ENCODE peak calls at places on chromosome 18, in seven cellular contexts. One of them, this sample, is unnamed.

GRCh38 chr18:62282188-62282629 is 42.9 kb upstream of the TNFRSF11A start:
- DNase-seq in K562: no peak
- DNase-seq in HepG2: no peak
- DNase-seq in GM12878: no peak
- DNase-seq in H1: no peak
- DNase-seq in GM12892: no peak
- DNase-seq in SK-N-SH: no peak
- DNase-seq in this sample: no peak

GRCh38 chr18:56532176-56532840 is 106.1 kb downstream of the TXNL1 start:
- DNase-seq in HepG2: no peak
- DNase-seq in SK-N-SH: no peak
- DNase-seq in K562: no peak
- DNase-seq in GM12892: no peak
- DNase-seq in H1: no peak
- DNase-seq in GM12878: peak
- DNase-seq in this sample: no peak

GRCh38 chr18:2906522-2907458 is 60.0 kb downstream of the EMILIN2 start:
- DNase-seq in K562: peak
- DNase-seq in H1: peak
- DNase-seq in HepG2: peak
- DNase-seq in GM12892: peak
- DNase-seq in GM12878: no peak
- DNase-seq in SK-N-SH: peak
- DNase-seq in this sample: peak

GRCh38 chr18:56836173-56836572 is 185.0 kb downstream of the WDR7 start:
- DNase-seq in GM12878: no peak
- DNase-seq in GM12892: no peak
- DNase-seq in HepG2: no peak
- DNase-seq in SK-N-SH: no peak
- DNase-seq in K562: no peak
- DNase-seq in H1: no peak
- DNase-seq in this sample: no peak

GRCh38 chr18:35122586-35123224 is 81.5 kb downstream of the MAPRE2 start:
- DNase-seq in H1: peak
- DNase-seq in GM12878: no peak
- DNase-seq in SK-N-SH: peak
- DNase-seq in GM12892: no peak
- DNase-seq in K562: peak
- DNase-seq in HepG2: no peak
- DNase-seq in this sample: no peak

GRCh38 chr18:711693-712400 is 583 bp downstream of the ENOSF1 start:
- DNase-seq in SK-N-SH: peak
- DNase-seq in GM12892: peak
- DNase-seq in HepG2: peak
- DNase-seq in K562: peak
- DNase-seq in H1: peak
- DNase-seq in GM12878: peak
- DNase-seq in this sample: peak

GRCh38 chr18:45008694-45009372 is 328.1 kb downstream of the SETBP1 start:
- DNase-seq in K562: no peak
- DNase-seq in SK-N-SH: no peak
- DNase-seq in GM12878: no peak
- DNase-seq in GM12892: no peak
- DNase-seq in HepG2: no peak
- DNase-seq in H1: no peak
- DNase-seq in this sample: no peak

GRCh38 chr18:62497171-62497783 is 25.5 kb upstream of the ZCCHC2 start:
- DNase-seq in K562: no peak
- DNase-seq in GM12878: no peak
- DNase-seq in H1: no peak
- DNase-seq in HepG2: no peak
- DNase-seq in SK-N-SH: no peak
- DNase-seq in GM12892: no peak
- DNase-seq in this sample: no peak

GRCh38 chr18:24488824-24489493 is 28.5 kb downstream of the HRH4 start:
- DNase-seq in H1: no peak
- DNase-seq in HepG2: peak
- DNase-seq in GM12878: peak
- DNase-seq in GM12892: no peak
- DNase-seq in SK-N-SH: peak
- DNase-seq in K562: peak
- DNase-seq in this sample: peak

GRCh38 chr18:22302152-22302551 is 115.6 kb downstream of the CTAGE1 start:
- DNase-seq in GM12878: no peak
- DNase-seq in GM12892: no peak
- DNase-seq in HepG2: no peak
- DNase-seq in K562: no peak
- DNase-seq in SK-N-SH: no peak
- DNase-seq in H1: no peak
- DNase-seq in this sample: no peak

GRCh38 chr18:60090170-60090569 is 190.4 kb downstream of the PMAIP1 start:
- DNase-seq in H1: no peak
- DNase-seq in GM12878: no peak
- DNase-seq in GM12892: no peak
- DNase-seq in HepG2: no peak
- DNase-seq in SK-N-SH: no peak
- DNase-seq in K562: no peak
- DNase-seq in this sample: peak

GRCh38 chr18:29418136-29418535 is 1241.2 kb upstream of the CDH2 start:
- DNase-seq in H1: no peak
- DNase-seq in GM12878: no peak
- DNase-seq in HepG2: no peak
- DNase-seq in SK-N-SH: no peak
- DNase-seq in K562: no peak
- DNase-seq in GM12892: no peak
- DNase-seq in this sample: no peak

GRCh38 chr18:27713037-27713726 is 463.7 kb downstream of the CDH2 start:
- DNase-seq in H1: no peak
- DNase-seq in K562: no peak
- DNase-seq in SK-N-SH: no peak
- DNase-seq in GM12892: no peak
- DNase-seq in GM12878: no peak
- DNase-seq in HepG2: no peak
- DNase-seq in this sample: no peak

GRCh38 chr18:35174093-35174731 is 66.6 kb upstream of the ZNF397 start:
- DNase-seq in GM12892: no peak
- DNase-seq in K562: peak
- DNase-seq in GM12878: peak
- DNase-seq in SK-N-SH: no peak
- DNase-seq in H1: no peak
- DNase-seq in HepG2: no peak
- DNase-seq in this sample: no peak

GRCh38 chr18:22558945-22559385 is 141.2 kb upstream of the CTAGE1 start:
- DNase-seq in GM12878: no peak
- DNase-seq in H1: no peak
- DNase-seq in SK-N-SH: peak
- DNase-seq in K562: peak
- DNase-seq in GM12892: no peak
- DNase-seq in HepG2: peak
- DNase-seq in this sample: no peak

GRCh38 chr18:56563568-56563967 is 74.8 kb downstream of the TXNL1 start:
- DNase-seq in GM12892: no peak
- DNase-seq in SK-N-SH: no peak
- DNase-seq in H1: peak
- DNase-seq in GM12878: no peak
- DNase-seq in K562: peak
- DNase-seq in HepG2: peak
- DNase-seq in this sample: no peak

GRCh38 chr18:58894937-58895336 is 30.3 kb downstream of the ZNF532 start:
- DNase-seq in H1: no peak
- DNase-seq in K562: no peak
- DNase-seq in GM12892: no peak
- DNase-seq in HepG2: no peak
- DNase-seq in SK-N-SH: no peak
- DNase-seq in GM12878: no peak
- DNase-seq in this sample: no peak

GRCh38 chr18:36410346-36410745 is 112.8 kb downstream of the FHOD3 start:
- DNase-seq in HepG2: no peak
- DNase-seq in GM12878: no peak
- DNase-seq in K562: no peak
- DNase-seq in GM12892: no peak
- DNase-seq in H1: no peak
- DNase-seq in SK-N-SH: no peak
- DNase-seq in this sample: no peak

GRCh38 chr18:23871410-23871809 is 143.1 kb upstream of the TTC39C start:
- DNase-seq in HepG2: no peak
- DNase-seq in K562: no peak
- DNase-seq in GM12892: no peak
- DNase-seq in SK-N-SH: peak
- DNase-seq in H1: no peak
- DNase-seq in GM12878: peak
- DNase-seq in this sample: peak

GRCh38 chr18:75213610-75214009 is 3.0 kb downstream of the TSHZ1 start:
- DNase-seq in HepG2: no peak
- DNase-seq in GM12878: no peak
- DNase-seq in GM12892: no peak
- DNase-seq in H1: no peak
- DNase-seq in K562: no peak
- DNase-seq in SK-N-SH: no peak
- DNase-seq in this sample: no peak

GRCh38 chr18:42915240-42915791 is 200.2 kb downstream of the RIT2 start:
- DNase-seq in GM12892: no peak
- DNase-seq in K562: no peak
- DNase-seq in H1: no peak
- DNase-seq in GM12878: no peak
- DNase-seq in SK-N-SH: no peak
- DNase-seq in HepG2: no peak
- DNase-seq in this sample: no peak

GRCh38 chr18:59904051-59904601 is 4.3 kb downstream of the PMAIP1 start:
- DNase-seq in GM12878: no peak
- DNase-seq in H1: no peak
- DNase-seq in HepG2: no peak
- DNase-seq in GM12892: no peak
- DNase-seq in SK-N-SH: no peak
- DNase-seq in K562: no peak
- DNase-seq in this sample: no peak

GRCh38 chr18:47561316-47561715 is 309.9 kb upstream of the SKOR2 start:
- DNase-seq in HepG2: no peak
- DNase-seq in K562: no peak
- DNase-seq in GM12878: no peak
- DNase-seq in SK-N-SH: no peak
- DNase-seq in H1: peak
- DNase-seq in GM12892: no peak
- DNase-seq in this sample: no peak

GRCh38 chr18:63162271-63163014 is 157.1 kb downstream of the BCL2 start:
- DNase-seq in SK-N-SH: no peak
- DNase-seq in H1: no peak
- DNase-seq in GM12892: no peak
- DNase-seq in K562: no peak
- DNase-seq in GM12878: peak
- DNase-seq in HepG2: no peak
- DNase-seq in this sample: no peak

GRCh38 chr18:57455576-57456129 is 20.5 kb downstream of the ONECUT2 start:
- DNase-seq in SK-N-SH: no peak
- DNase-seq in GM12878: no peak
- DNase-seq in HepG2: no peak
- DNase-seq in GM12892: no peak
- DNase-seq in K562: no peak
- DNase-seq in H1: no peak
- DNase-seq in this sample: no peak

GRCh38 chr18:32280911-32281310 is 91.1 kb downstream of the MEP1B start:
- DNase-seq in GM12892: no peak
- DNase-seq in K562: no peak
- DNase-seq in GM12878: no peak
- DNase-seq in SK-N-SH: no peak
- DNase-seq in HepG2: no peak
- DNase-seq in H1: no peak
- DNase-seq in this sample: no peak

GRCh38 chr18:51255694-51256093 is 58.2 kb upstream of the MEX3C start:
- DNase-seq in GM12892: no peak
- DNase-seq in H1: no peak
- DNase-seq in HepG2: no peak
- DNase-seq in SK-N-SH: no peak
- DNase-seq in K562: no peak
- DNase-seq in GM12878: no peak
- DNase-seq in this sample: no peak

GRCh38 chr18:21914739-21915319 is 174.2 kb downstream of the MIB1 start:
- DNase-seq in GM12878: no peak
- DNase-seq in K562: peak
- DNase-seq in SK-N-SH: peak
- DNase-seq in GM12892: no peak
- DNase-seq in HepG2: peak
- DNase-seq in H1: no peak
- DNase-seq in this sample: no peak

GRCh38 chr18:45526120-45526841 is 89.0 kb upstream of the SLC14A2 start:
- DNase-seq in GM12878: no peak
- DNase-seq in SK-N-SH: peak
- DNase-seq in H1: no peak
- DNase-seq in K562: no peak
- DNase-seq in HepG2: no peak
- DNase-seq in GM12892: no peak
- DNase-seq in this sample: no peak

GRCh38 chr18:13614701-13615288 is 111.6 kb downstream of the FAM210A start:
- DNase-seq in HepG2: no peak
- DNase-seq in GM12892: no peak
- DNase-seq in GM12878: no peak
- DNase-seq in K562: no peak
- DNase-seq in SK-N-SH: no peak
- DNase-seq in H1: no peak
- DNase-seq in this sample: no peak
- TF ChIP-seq TAF1 in HepG2: no peak
- TF ChIP-seq TAF1 in GM12892: no peak
- TF ChIP-seq TAF1 in GM12878: no peak
- TF ChIP-seq TAF1 in K562: no peak
- TF ChIP-seq TAF1 in SK-N-SH: no peak
- TF ChIP-seq TAF1 in H1: no peak
- TF ChIP-seq TAF1 in this sample: peak

GRCh38 chr18:11963991-11964484 is 17.3 kb upstream of the IMPA2 start:
- DNase-seq in GM12878: no peak
- DNase-seq in HepG2: no peak
- DNase-seq in H1: no peak
- DNase-seq in GM12892: no peak
- DNase-seq in SK-N-SH: no peak
- DNase-seq in K562: no peak
- DNase-seq in this sample: no peak
- TF ChIP-seq TAF1 in GM12878: no peak
- TF ChIP-seq TAF1 in HepG2: no peak
- TF ChIP-seq TAF1 in H1: no peak
- TF ChIP-seq TAF1 in GM12892: no peak
- TF ChIP-seq TAF1 in SK-N-SH: no peak
- TF ChIP-seq TAF1 in K562: no peak
- TF ChIP-seq TAF1 in this sample: no peak

DNA sequence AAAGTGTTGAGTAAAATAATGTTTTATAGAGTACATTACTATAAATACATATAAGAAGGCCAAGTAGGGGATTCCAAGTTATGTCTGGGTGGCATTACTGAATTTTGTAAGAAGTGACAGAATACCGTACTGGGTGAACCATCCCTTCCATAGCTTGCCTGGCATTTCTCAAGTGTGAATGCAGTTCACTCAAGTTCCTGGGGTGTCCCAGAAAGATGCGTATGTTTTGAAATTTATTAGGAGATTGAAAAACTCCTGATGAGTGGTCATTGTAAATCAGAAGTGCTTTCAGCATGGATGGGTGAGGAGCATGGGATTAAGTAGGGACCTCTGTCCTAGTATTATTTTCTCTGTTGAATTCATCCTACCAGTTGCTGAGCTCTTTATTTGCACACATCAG is 103.2 kb downstream of the VAPA start:
- DNase-seq in K562: no peak
- DNase-seq in GM12878: no peak
- DNase-seq in H1: no peak
- DNase-seq in SK-N-SH: no peak
- DNase-seq in GM12892: no peak
- DNase-seq in HepG2: no peak
- DNase-seq in this sample: no peak
- TF ChIP-seq TAF1 in K562: no peak
- TF ChIP-seq TAF1 in GM12878: no peak
- TF ChIP-seq TAF1 in H1: no peak
- TF ChIP-seq TAF1 in SK-N-SH: no peak
- TF ChIP-seq TAF1 in GM12892: no peak
- TF ChIP-seq TAF1 in HepG2: no peak
- TF ChIP-seq TAF1 in this sample: no peak

GRCh38 chr18:13369353-13369752 is 150.8 kb downstream of the LDLRAD4 start:
- DNase-seq in GM12892: no peak
- DNase-seq in HepG2: no peak
- DNase-seq in K562: no peak
- DNase-seq in GM12878: no peak
- DNase-seq in SK-N-SH: no peak
- DNase-seq in H1: no peak
- DNase-seq in this sample: no peak
- TF ChIP-seq TAF1 in GM12892: no peak
- TF ChIP-seq TAF1 in HepG2: no peak
- TF ChIP-seq TAF1 in K562: no peak
- TF ChIP-seq TAF1 in GM12878: no peak
- TF ChIP-seq TAF1 in SK-N-SH: no peak
- TF ChIP-seq TAF1 in H1: no peak
- TF ChIP-seq TAF1 in this sample: no peak